ENCODE peak calls at places on chromosomes 6 and 20, in five cellular contexts. X, L, O, B and T are unnamed samples.

GRCh38 chr6:167044696-167045095 is 45.5 kb downstream of the CEP43 start:
- DNase-seq in B (no peak), L (peak; percentile 64), X (no peak), O (no peak), T (no peak)

GRCh38 chr6:57822896-57823358 is 505.5 kb downstream of the PRIM2 start:
- DNase-seq in B (peak; percentile 21), X (no peak), L (peak; percentile 78), O (no peak), T (no peak)

GRCh38 chr20:8304124-8304800 is 172.2 kb downstream of the PLCB1 start:
- DNase-seq in O (no peak), B (no peak), X (no peak), L (no peak), T (no peak)

GRCh38 chr6:128295670-128296069 is 224.7 kb downstream of the PTPRK start:
- DNase-seq in B (no peak), L (no peak), X (no peak), O (no peak), T (no peak)

GRCh38 chr20:23161244-23161875 is 75.2 kb upstream of the CD93 start:
- DNase-seq in L (peak; percentile 59), X (no peak), B (no peak), O (no peak), T (no peak)

GRCh38 chr6:126383203-126383602 is 43.3 kb downstream of the CENPW start:
- DNase-seq in L (no peak), O (no peak), B (no peak), X (no peak), T (no peak)

GRCh38 chr6:41668968-41669367 is 30.7 kb downstream of the MDFI start:
- DNase-seq in X (no peak), O (no peak), L (no peak), B (no peak), T (no peak)

GRCh38 chr20:23155141-23155590 is 69.0 kb upstream of the CD93 start:
- DNase-seq in O (no peak), B (no peak), L (no peak), X (no peak), T (no peak)

GRCh38 chr20:43558412-43559146 is at the start of gene SGK2:
- DNase-seq in O (no peak), X (no peak), L (peak; percentile 52), B (peak; percentile 66), T (peak; percentile 87)

GRCh38 chr6:20291764-20292227 is 79.5 kb upstream of the MBOAT1 start:
- DNase-seq in B (peak; percentile 90), O (peak; percentile 21), L (peak; percentile 88), X (peak; percentile 64), T (peak; percentile 43)

GRCh38 chr6:121600389-121601233 is 165.2 kb downstream of the GJA1 start:
- DNase-seq in B (no peak), X (no peak), O (no peak), L (no peak), T (no peak)

GRCh38 chr6:79895382-79896100 is 51.8 kb downstream of the ELOVL4 start:
- DNase-seq in L (peak; percentile 42), X (no peak), O (no peak), B (no peak), T (no peak)

GRCh38 chr6:119197271-119197670 is 118.8 kb upstream of the FAM184A start:
- DNase-seq in X (no peak), O (no peak), L (no peak), B (no peak), T (no peak)

GRCh38 chr20:17960927-17961599 is 7.5 kb downstream of the SNX5 start:
- DNase-seq in L (no peak), O (no peak), X (no peak), B (peak; percentile 78), T (no peak)

GRCh38 chr20:3681931-3682820 is at the start of gene ADAM33:
- DNase-seq in O (no peak), X (no peak), B (no peak), L (peak; percentile 39), T (no peak)

GRCh38 chr6:154435400-154435945 is 75.0 kb downstream of the CNKSR3 start:
- DNase-seq in L (no peak), O (no peak), X (no peak), B (no peak), T (no peak)

GRCh38 chr6:20124545-20124944 is 87.7 kb downstream of the MBOAT1 start:
- DNase-seq in L (no peak), X (no peak), B (no peak), O (no peak), T (no peak)

GRCh38 chr6:1612386-1612893 is 2.7 kb downstream of the FOXC1 start:
- DNase-seq in X (no peak), L (no peak), O (no peak), B (no peak), T (no peak)

GRCh38 chr6:7545509-7546369 is 4.3 kb downstream of the DSP start:
- DNase-seq in O (no peak), L (no peak), B (no peak), X (no peak), T (no peak)

GRCh38 chr6:153074761-153075160 is 56.3 kb downstream of the RGS17 start:
- DNase-seq in X (no peak), B (peak; percentile 54), O (no peak), L (no peak), T (no peak)

GRCh38 chr6:66328181-66328580 is 621.2 kb upstream of the EYS start:
- DNase-seq in X (no peak), B (no peak), L (peak; percentile 15), O (no peak), T (no peak)

GRCh38 chr6:4466769-4467480 is 309.3 kb upstream of the CDYL start:
- DNase-seq in B (peak; percentile 25), X (no peak), L (peak; percentile 32), O (no peak), T (no peak)

GRCh38 chr6:11123978-11124377 is 12.5 kb upstream of the ERVFRD-1 start:
- DNase-seq in X (no peak), O (no peak), L (no peak), B (no peak), T (no peak)

GRCh38 chr6:131555992-131556391 is 17.0 kb upstream of the ARG1 start:
- DNase-seq in L (no peak), O (no peak), X (no peak), B (no peak), T (no peak)

GRCh38 chr6:126527016-126527606 is 187.2 kb downstream of the CENPW start:
- DNase-seq in L (no peak), X (no peak), B (no peak), O (no peak), T (no peak)

GRCh38 chr20:17525650-17526049 is 5.5 kb downstream of the BFSP1 start:
- DNase-seq in B (peak; percentile 45), L (peak; percentile 49), O (no peak), X (no peak), T (no peak)

GRCh38 chr6:109526905-109527628 is 44.0 kb upstream of the ZBTB24 start:
- DNase-seq in X (peak; percentile 8), O (no peak), L (peak; percentile 78), B (peak; percentile 86), T (peak; percentile 31)

GRCh38 chr6:35146453-35146852 is 5.3 kb upstream of the TCP11 start:
- DNase-seq in X (no peak), O (peak; percentile 50), L (peak; percentile 77), B (peak; percentile 68), T (no peak)

GRCh38 chr6:7921582-7922199 is 11.1 kb upstream of the TXNDC5 start:
- DNase-seq in L (no peak), B (peak; percentile 79), O (no peak), X (no peak), T (no peak)

GRCh38 chr6:15417811-15418210 is 171.9 kb downstream of the JARID2 start:
- DNase-seq in O (no peak), L (peak; percentile 97), B (no peak), X (no peak), T (no peak)